ENCODE peak calls at places on chromosomes 7 and 10, in six cellular contexts. X, W, M, T, H and V are unnamed samples.
A peak's percentile ranks its signal among the peaks of the same experiment; 100 is the strongest.

GRCh38 chr7:65722361-65722792 is 150.5 kb upstream of the VKORC1L1 start:
- DNase-seq in X (no peak), W (no peak), M (no peak), T (peak; percentile 80), H (peak; percentile 81), V (peak; percentile 86)

GRCh38 chr7:61576-62360 is 130.6 kb upstream of the FAM20C start:
- DNase-seq in X (no peak), W (no peak), M (peak; percentile 48), T (peak; percentile 43), H (no peak), V (no peak)

GRCh38 chr7:141156446-141156845 is 82.6 kb downstream of the TMEM178B start:
- DNase-seq in X (no peak), W (no peak), M (no peak), T (no peak), H (no peak), V (no peak)

GRCh38 chr10:103748020-103748419 is 107.4 kb downstream of the SH3PXD2A start:
- DNase-seq in X (no peak), W (no peak), M (no peak), T (no peak), H (no peak), V (no peak)

GRCh38 chr7:124566576-124566975 is 199.0 kb downstream of the GPR37 start:
- DNase-seq in X (peak; percentile 13), W (no peak), M (no peak), T (no peak), H (no peak), V (no peak)

GRCh38 chr7:84939442-84939841 is 247.4 kb downstream of the SEMA3D start:
- DNase-seq in X (no peak), W (no peak), M (no peak), T (peak; percentile 66), H (no peak), V (no peak)

GRCh38 chr10:90136731-90137316 is 435.4 kb downstream of the KIF20B start:
- DNase-seq in X (no peak), W (no peak), M (no peak), T (no peak), H (no peak), V (no peak)

GRCh38 chr7:134693256-134693655 is 46.6 kb downstream of the BPGM start:
- DNase-seq in X (no peak), W (no peak), M (no peak), T (no peak), H (no peak), V (no peak)

GRCh38 chr7:2209146-2209960 is 23.4 kb downstream of the MAD1L1 start:
- DNase-seq in X (peak; percentile 39), W (no peak), M (peak; percentile 79), T (peak; percentile 87), H (peak; percentile 40), V (peak; percentile 77)

GRCh38 chr7:2256306-2257045 is 14.4 kb downstream of the NUDT1 start:
- DNase-seq in X (no peak), W (no peak), M (no peak), T (peak; percentile 74), H (no peak), V (no peak)

GRCh38 chr7:106623846-106624245 is 37.1 kb downstream of the CCDC71L start:
- DNase-seq in X (no peak), W (no peak), M (no peak), T (no peak), H (no peak), V (no peak)

GRCh38 chr10:126349096-126349495 is 39.2 kb downstream of the ADAM12 start:
- DNase-seq in X (no peak), W (no peak), M (no peak), T (no peak), H (no peak), V (no peak)

GRCh38 chr10:75974080-75974479 is 542.7 kb downstream of the LRMDA start:
- DNase-seq in X (no peak), W (no peak), M (no peak), T (no peak), H (no peak), V (no peak)

GRCh38 chr7:74544706-74545469 is 91.2 kb downstream of the GTF2IRD1 start:
- DNase-seq in X (peak; percentile 50), W (no peak), M (no peak), T (no peak), H (peak; percentile 72), V (peak; percentile 71)

GRCh38 chr7:152411389-152411788 is 24.4 kb downstream of the KMT2C start:
- DNase-seq in X (no peak), W (no peak), M (no peak), T (no peak), H (no peak), V (no peak)

GRCh38 chr7:90216080-90216674 is 4.6 kb downstream of the STEAP2 start:
- DNase-seq in X (no peak), W (no peak), M (no peak), T (no peak), H (no peak), V (no peak)

GRCh38 chr7:69399038-69399800 is 199.1 kb upstream of the AUTS2 start:
- DNase-seq in X (peak; percentile 19), W (no peak), M (peak; percentile 39), T (peak; percentile 14), H (no peak), V (no peak)

GRCh38 chr10:22518167-22518724 is 172.9 kb downstream of the SPAG6 start:
- DNase-seq in X (no peak), W (no peak), M (no peak), T (no peak), H (no peak), V (no peak)

GRCh38 chr7:90678986-90679385 is 82.9 kb downstream of the CDK14 start:
- DNase-seq in X (no peak), W (no peak), M (no peak), T (no peak), H (no peak), V (no peak)

GRCh38 chr10:122682522-122682921 is 17.1 kb downstream of the C10orf120 start:
- DNase-seq in X (no peak), W (no peak), M (no peak), T (no peak), H (no peak), V (no peak)

GRCh38 chr10:132912685-132913558 is 29.4 kb downstream of the CFAP46 start:
- DNase-seq in X (peak; percentile 51), W (no peak), M (peak; percentile 45), T (peak; percentile 63), H (no peak), V (no peak)

GRCh38 chr7:141265668-141266067 is 191.8 kb downstream of the TMEM178B start:
- DNase-seq in X (no peak), W (no peak), M (no peak), T (no peak), H (no peak), V (no peak)

GRCh38 chr10:54985732-54986131 is 184.7 kb upstream of the PCDH15 start:
- DNase-seq in X (no peak), W (no peak), M (no peak), T (no peak), H (no peak), V (no peak)

GRCh38 chr7:87380905-87381304 is 35.4 kb downstream of the CROT start:
- DNase-seq in X (no peak), W (no peak), M (no peak), T (no peak), H (no peak), V (no peak)

GRCh38 chr7:28483112-28483511 is 70.8 kb downstream of the CREB5 start:
- DNase-seq in X (no peak), W (no peak), M (no peak), T (no peak), H (no peak), V (no peak)
- H3K27ac ChIP-seq in X (no peak overlapping the region), W (no peak overlapping the region), M (no peak overlapping the region), T (no peak overlapping the region), H (no peak overlapping the region), V (no peak overlapping the region)

GRCh38 chr7:157274991-157275427 is 61.8 kb upstream of the DNAJB6 start:
- DNase-seq in X (no peak), W (no peak), M (peak; percentile 48), T (peak; percentile 54), H (no peak), V (peak; percentile 42)
- H3K4me3 ChIP-seq in X (no peak overlapping the region), W (no peak overlapping the region), M (no peak overlapping the region), T (no peak overlapping the region), H (no peak overlapping the region), V (no peak overlapping the region)

GRCh38 chr7:101128040-101128834 is 1.3 kb downstream of the SERPINE1 start:
- DNase-seq in X (no peak), W (no peak), M (no peak), T (no peak), H (no peak), V (no peak)
- TF ChIP-seq POLR2A in X (no peak), W (no peak), M (no peak), T (no peak), H (no peak), V (no peak)

GRCh38 chr7:6269527-6269926 is 2.9 kb downstream of the CYTH3 start:
- DNase-seq in X (no peak), W (no peak), M (no peak), T (no peak), H (no peak), V (no peak)

GRCh38 chr7:6268909-6269306 is 3.5 kb downstream of the CYTH3 start:
- DNase-seq in X (no peak), W (no peak), M (no peak), T (peak; percentile 29), H (no peak), V (peak; percentile 53)

GRCh38 chr7:6271091-6271658 is 1.2 kb downstream of the CYTH3 start:
- DNase-seq in X (no peak), W (no peak), M (peak; percentile 74), T (peak; percentile 80), H (peak; percentile 44), V (peak; percentile 74)

GRCh38 chr7:6266699-6267098 is 5.7 kb downstream of the CYTH3 start:
- DNase-seq in X (no peak), W (no peak), M (no peak), T (peak; percentile 31), H (no peak), V (no peak)

DNA sequence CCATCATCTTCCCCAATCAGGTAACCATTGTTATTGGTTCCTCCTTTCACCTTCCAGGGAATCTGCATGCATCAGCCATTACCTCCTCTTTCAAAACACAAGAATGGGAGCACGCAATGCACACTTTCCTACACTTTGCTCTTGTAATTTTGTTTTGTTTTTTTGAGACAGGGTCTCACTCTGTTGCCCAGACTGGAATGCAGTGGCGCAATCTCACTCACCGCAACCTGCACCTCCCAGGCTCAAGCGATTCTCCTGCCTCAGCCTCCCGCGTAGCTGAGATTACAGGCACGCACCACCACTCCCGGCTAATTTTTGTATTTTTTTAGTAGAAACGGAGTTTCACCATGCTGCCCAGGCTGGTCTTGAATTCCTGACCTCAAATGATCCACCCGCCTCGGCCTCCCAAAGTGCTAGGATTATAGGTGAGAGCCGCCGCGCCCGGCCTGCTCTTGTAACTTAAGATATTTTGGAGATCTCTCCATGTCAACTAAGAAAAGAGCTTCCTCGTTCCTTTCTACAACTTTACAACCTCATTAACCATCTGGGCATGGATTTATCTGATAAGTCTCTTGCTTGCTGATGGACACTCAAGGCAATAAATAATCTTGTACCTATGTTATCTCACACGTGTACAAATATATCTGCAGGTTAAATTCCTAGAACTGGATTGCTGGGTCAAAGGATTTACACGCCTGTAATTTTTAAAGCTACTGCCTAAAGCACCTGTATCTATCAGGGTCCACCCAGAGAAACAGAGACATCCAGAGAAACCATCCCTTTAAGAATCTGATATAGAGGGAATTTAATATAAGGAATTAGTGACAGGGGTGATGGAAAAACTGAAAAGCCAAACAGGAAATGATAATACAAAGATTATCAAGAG is 4.2 kb downstream of the CYTH3 start:
- DNase-seq in X (no peak), W (no peak), M (no peak), T (peak; percentile 33), H (no peak), V (no peak)
- H3K27ac ChIP-seq in X (no peak overlapping the region), W (peak overlapping the region; percentile 17), M (no peak overlapping the region), T (no peak overlapping the region), H (no peak overlapping the region), V (peak overlapping the region; percentile 33)

GRCh38 chr7:16502303-16502702 is 24.3 kb upstream of the LRRC72 start:
- DNase-seq in X (no peak), W (no peak), M (no peak), T (no peak), H (no peak), V (no peak)
- H3K4me3 ChIP-seq in X (no peak overlapping the region), W (no peak overlapping the region), M (no peak overlapping the region), T (no peak overlapping the region), H (no peak overlapping the region), V (no peak overlapping the region)